ENCODE peak calls at places on chromosomes 5 and 9, in four cellular contexts. Y is lower lobe of right lung; D is effector memory CD4-positive, alpha-beta T cell; N is psoas muscle. R is an unnamed sample.

GRCh38 chr9:91885746-91886432 is 64.1 kb downstream of the ROR2 start:
- DNase-seq in D (no peak), N (no peak), Y (no peak), R (no peak)

GRCh38 chr5:10409504-10409903 is 32.2 kb upstream of the ROPN1L start:
- DNase-seq in Y (no peak), D (no peak), N (no peak), R (no peak)

GRCh38 chr5:82719368-82719767 is 357.8 kb downstream of the TMEM167A start:
- DNase-seq in Y (no peak), D (no peak), N (no peak), R (no peak)

GRCh38 chr9:116945817-116946216 is 258.7 kb downstream of the TRIM32 start:
- DNase-seq in N (no peak), D (no peak), Y (no peak), R (no peak)

GRCh38 chr5:164233796-164234195 is 728.4 kb downstream of the MAT2B start:
- DNase-seq in Y (no peak), N (no peak), D (no peak), R (no peak)

GRCh38 chr9:21833090-21833801 is 30.8 kb downstream of the MTAP start:
- DNase-seq in N (no peak), D (no peak), Y (no peak), R (no peak)

GRCh38 chr5:164153469-164154172 is 648.2 kb downstream of the MAT2B start:
- DNase-seq in Y (no peak), N (no peak), D (no peak), R (no peak)

GRCh38 chr5:72388652-72389051 is 68.5 kb downstream of the PTCD2 start:
- DNase-seq in N (peak; percentile 54), Y (no peak), D (no peak), R (no peak)

GRCh38 chr5:35668320-35668719 is 50.7 kb downstream of the SPEF2 start:
- DNase-seq in D (no peak), N (no peak), Y (no peak), R (no peak)

GRCh38 chr5:173320259-173320658 is 8.0 kb downstream of the STC2 start:
- DNase-seq in D (no peak), Y (no peak), N (peak; percentile 45), R (no peak)

GRCh38 chr5:173319610-173320100 is 8.6 kb downstream of the STC2 start:
- DNase-seq in N (no peak), D (no peak), Y (no peak), R (no peak)

GRCh38 chr5:173317852-173318251 is 10.4 kb downstream of the STC2 start:
- DNase-seq in N (no peak), Y (no peak), D (no peak), R (no peak)

GRCh38 chr5:173318338-173318737 is 9.9 kb downstream of the STC2 start:
- DNase-seq in D (no peak), Y (no peak), N (no peak), R (no peak)

GRCh38 chr5:173318881-173319609 is 9.2 kb downstream of the STC2 start:
- DNase-seq in Y (no peak), N (no peak), D (no peak), R (no peak)
- H3K9me3 ChIP-seq in Y (no peaks in the 10 kb centered on the region), N (no peaks in the 10 kb centered on the region), D (no peaks in the 10 kb centered on the region), R (no peaks in the 10 kb centered on the region)

GRCh38 chr5:138035605-138036537 is 3.0 kb upstream of the FAM13B start:
- DNase-seq in D (peak; percentile 53), N (peak; percentile 41), Y (no peak), R (no peak)

GRCh38 chr5:138037271-138037670 is 4.4 kb upstream of the FAM13B start:
- DNase-seq in Y (no peak), N (no peak), D (no peak), R (no peak)

GRCh38 chr5:138033916-138034315 is 1.0 kb upstream of the FAM13B start:
- DNase-seq in N (no peak), Y (no peak), D (no peak), R (no peak)

GRCh38 chr5:138037907-138038633 is 5.2 kb upstream of the FAM13B start:
- DNase-seq in Y (no peak), D (no peak), N (no peak), R (no peak)

GRCh38 chr5:138038826-138039225 is 5.9 kb upstream of the FAM13B start:
- DNase-seq in D (no peak), Y (no peak), N (no peak), R (no peak)
- H3K9me3 ChIP-seq in D (no peaks in the 10 kb centered on the region), Y (no peaks in the 10 kb centered on the region), N (no peaks in the 10 kb centered on the region), R (no peaks in the 10 kb centered on the region)

DNA sequence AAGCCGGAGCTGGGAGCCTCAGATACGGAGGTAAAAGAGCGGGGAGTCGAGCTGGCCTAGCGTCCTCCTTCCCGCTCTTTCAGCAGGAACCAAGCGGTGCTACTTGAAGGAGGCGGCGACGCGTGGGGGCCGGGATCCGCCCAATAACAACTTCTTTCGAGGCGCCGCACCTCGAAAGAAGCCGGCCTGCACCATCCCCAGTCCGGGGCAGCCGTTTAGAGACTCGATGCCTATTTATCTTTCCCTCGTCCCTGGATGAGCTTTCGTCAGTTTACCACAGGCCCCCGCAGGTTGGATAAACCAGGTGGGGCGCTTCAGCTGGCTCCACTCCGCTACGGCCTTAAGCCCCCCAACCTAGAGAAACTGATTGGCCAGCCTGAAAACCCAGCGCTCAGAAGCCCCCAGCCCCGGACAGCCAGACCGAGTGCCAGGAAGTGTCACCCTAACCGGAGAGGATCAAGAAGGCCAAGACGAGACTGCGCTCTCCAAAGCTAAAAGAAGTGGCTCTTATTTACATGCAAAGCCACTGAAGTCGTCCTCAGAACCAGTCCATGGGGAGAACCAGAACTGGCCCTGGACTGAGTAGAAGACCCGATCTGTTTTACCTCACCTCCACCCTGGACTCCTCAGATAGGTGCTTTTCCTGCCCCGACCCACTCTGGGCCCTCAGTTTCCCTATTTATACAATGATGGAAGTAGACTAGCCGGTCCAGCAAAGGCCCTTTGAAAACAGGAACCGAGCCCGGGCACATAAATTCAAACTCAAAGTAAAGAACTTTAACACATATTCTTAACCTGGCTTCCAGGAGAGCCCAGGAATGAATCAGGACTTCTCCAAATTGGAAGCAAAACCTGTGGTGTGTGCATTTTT is 1.4 kb downstream of the HAND1 start:
- DNase-seq in D (no peak), N (no peak), Y (no peak), R (no peak)
- H3K9me3 ChIP-seq in D (no peaks in the 10 kb centered on the region), N (no peaks in the 10 kb centered on the region), Y (no peaks in the 10 kb centered on the region), R (no peaks in the 10 kb centered on the region)

DNA sequence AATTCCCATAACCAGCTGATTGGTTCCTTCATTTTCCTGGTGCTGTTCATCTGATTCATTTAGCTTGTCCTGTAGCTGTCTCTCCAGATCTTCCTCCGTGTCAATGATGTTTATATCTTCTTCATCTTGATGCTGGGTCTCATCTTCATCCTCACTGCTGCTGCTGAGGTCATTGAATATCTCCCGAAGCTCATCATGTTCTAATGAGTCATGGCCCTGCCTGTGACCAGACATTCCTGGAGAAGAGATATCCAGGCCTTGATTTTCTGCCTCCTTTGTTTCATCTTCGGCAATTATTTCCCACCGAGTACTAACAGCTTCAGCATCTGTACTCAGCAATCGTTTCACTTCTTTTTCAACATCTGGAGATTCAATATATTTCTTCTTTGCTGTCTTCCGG is 1.4 kb downstream of the TAF7 start:
- DNase-seq in N (no peak), Y (no peak), D (no peak), R (no peak)
- H3K9me3 ChIP-seq in N (peaks cover 57% of the 10 kb centered on the region), Y (peaks cover 78% of the 10 kb centered on the region), D (peaks cover 31% of the 10 kb centered on the region), R (peaks cover 6% of the 10 kb centered on the region)

GRCh38 chr5:2259494-2260107 is 376.9 kb upstream of the IRX4 start:
- DNase-seq in N (no peak), D (no peak), Y (no peak), R (no peak)

GRCh38 chr5:2258861-2259260 is 376.1 kb upstream of the IRX4 start:
- DNase-seq in D (no peak), N (no peak), Y (no peak), R (peak; percentile 27)

GRCh38 chr5:2256646-2257288 is 374.0 kb upstream of the IRX4 start:
- DNase-seq in D (no peak), N (no peak), Y (no peak), R (peak; percentile 48)

GRCh38 chr5:2255915-2256645 is 373.4 kb upstream of the IRX4 start:
- DNase-seq in Y (no peak), N (no peak), D (no peak), R (peak; percentile 35)

DNA sequence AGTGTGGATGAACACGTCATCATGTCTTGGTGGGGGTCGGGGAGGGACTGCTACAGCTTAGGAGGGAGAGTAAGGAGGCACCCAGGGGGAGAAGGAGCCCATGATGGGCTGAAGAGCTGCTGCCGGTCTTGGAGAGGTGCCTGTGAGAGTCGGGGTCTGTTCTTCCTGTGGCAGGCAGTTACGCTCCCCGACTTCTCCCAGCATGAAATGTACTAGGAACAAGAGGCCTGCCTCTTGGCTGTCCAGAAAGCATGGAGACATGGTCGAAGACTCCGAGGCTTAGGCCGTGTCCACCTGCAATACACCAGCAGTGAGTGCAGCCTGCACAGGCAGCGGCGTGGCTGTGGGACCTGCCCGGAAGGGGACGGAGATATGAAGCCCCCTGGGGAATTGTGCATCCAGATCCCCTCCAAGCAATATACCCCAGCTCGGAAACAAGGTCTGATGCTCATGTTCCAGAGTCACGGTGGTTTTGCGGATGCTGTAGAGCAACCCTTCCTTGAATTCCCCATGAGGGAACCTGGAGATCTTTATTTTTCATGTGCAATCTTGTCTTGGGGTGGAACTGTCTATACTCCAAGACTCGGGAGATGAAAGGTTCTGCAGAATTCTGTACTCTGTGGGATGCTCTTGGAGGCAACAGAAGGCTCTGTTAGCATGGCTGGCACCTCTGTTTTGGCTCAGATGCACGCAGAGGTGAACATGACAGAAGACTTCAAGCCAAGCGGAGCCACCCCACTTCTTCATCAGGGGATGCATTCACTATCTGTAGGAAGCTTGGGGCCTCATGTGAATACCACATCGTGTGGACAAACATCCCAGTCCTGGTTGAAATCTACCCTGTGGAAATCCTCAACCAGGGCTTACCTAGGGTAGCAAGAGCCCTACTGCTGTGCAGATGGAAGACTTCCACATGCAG is 374.9 kb upstream of the IRX4 start:
- DNase-seq in Y (no peak), N (no peak), D (no peak), R (peak; percentile 57)
- H3K9me3 ChIP-seq in Y (no peaks in the 10 kb centered on the region), N (no peaks in the 10 kb centered on the region), D (no peaks in the 10 kb centered on the region), R (no peaks in the 10 kb centered on the region)

DNA sequence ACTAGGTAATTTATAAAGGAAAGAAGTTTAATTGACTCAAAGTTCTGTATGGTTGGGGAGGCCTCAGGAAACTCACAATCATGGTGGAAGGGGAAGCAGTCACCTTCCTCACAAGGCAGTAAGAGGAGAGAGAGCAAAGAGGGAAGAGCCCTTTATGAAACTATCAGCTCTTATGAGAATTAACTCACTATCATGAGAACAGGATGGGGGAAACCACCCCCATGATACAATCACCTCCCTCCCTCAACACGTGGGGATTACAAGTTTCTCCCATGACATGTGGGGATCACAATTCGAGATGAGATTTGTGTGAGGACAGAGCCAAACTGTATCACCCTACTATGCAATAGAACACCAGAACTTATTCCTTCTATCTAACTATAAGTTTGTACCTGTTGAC is 27.9 kb downstream of the CD274 start:
- DNase-seq in Y (no peak), N (no peak), D (no peak), R (no peak)
- H3K9me3 ChIP-seq in Y (no peaks in the 10 kb centered on the region), N (no peaks in the 10 kb centered on the region), D (no peaks in the 10 kb centered on the region), R (no peaks in the 10 kb centered on the region)

GRCh38 chr9:36341936-36342577 is 58.0 kb downstream of the RNF38 start:
- DNase-seq in Y (no peak), N (no peak), D (no peak), R (no peak)

GRCh38 chr9:36336511-36336910 is 63.6 kb downstream of the RNF38 start:
- DNase-seq in Y (no peak), N (no peak), D (no peak), R (no peak)

GRCh38 chr9:36337002-36337401 is 63.1 kb downstream of the RNF38 start:
- DNase-seq in Y (no peak), D (no peak), N (no peak), R (no peak)

GRCh38 chr9:36332006-36332405 is 68.1 kb downstream of the RNF38 start:
- DNase-seq in N (no peak), Y (no peak), D (no peak), R (no peak)

GRCh38 chr9:36337865-36338264 is 62.2 kb downstream of the RNF38 start:
- DNase-seq in N (no peak), Y (no peak), D (no peak), R (no peak)
- H3K9me3 ChIP-seq in N (no peaks in the 10 kb centered on the region), Y (no peaks in the 10 kb centered on the region), D (no peaks in the 10 kb centered on the region), R (no peaks in the 10 kb centered on the region)

R was measured in left lung.